ENCODE peak calls at places on chromosomes 12 and 14, in ten cellular contexts. O is esophagus squamous epithelium; I is WTC11; D is RPMI7951; Z is NCI-H146; U is cardiac muscle cell; Y is lung microvascular endothelial cell; X is occipital lobe; K is CD8-positive, alpha-beta memory T cell; V is activated T-cell treated with anti-CD3 and anti-CD28 coated beads for 4 hours. F is an unnamed sample.

GRCh38 chr12:121816925-121817647 is 13.3 kb downstream of the SETD1B start:
- DNase-seq in X (no peak), U (no peak), Y (no peak), Z (no peak), V (no peak), D (no peak), O (no peak), K (peak), I (no peak), F (no peak)

GRCh38 chr12:91098942-91099341 is 12.4 kb downstream of the LUM start:
- DNase-seq in D (peak), I (no peak), Z (no peak), Y (no peak), X (no peak), K (no peak), U (no peak), V (no peak), O (no peak), F (peak)

GRCh38 chr14:61147898-61148549 is 133.1 kb downstream of the TMEM30B start:
- DNase-seq in K (no peak), V (no peak), X (no peak), O (no peak), U (no peak), Z (no peak), D (peak), I (no peak), Y (peak), F (no peak)

GRCh38 chr14:102988054-102988453 is 65.6 kb downstream of the AMN start:
- DNase-seq in V (no peak), I (no peak), D (peak), X (no peak), Y (peak), U (no peak), K (no peak), Z (no peak), O (no peak), F (no peak)

GRCh38 chr12:117854339-117855012 is 114.3 kb downstream of the KSR2 start:
- DNase-seq in V (no peak), X (peak), D (peak), K (no peak), Y (peak), U (peak), I (peak), O (no peak), Z (peak), F (no peak)

GRCh38 chr12:120620624-120621023 is 19.8 kb upstream of the CABP1 start:
- DNase-seq in O (no peak), K (no peak), X (no peak), Y (no peak), V (no peak), I (no peak), D (no peak), U (no peak), Z (no peak), F (no peak)

GRCh38 chr12:18259906-18260682 is 1.2 kb upstream of the PIK3C2G start:
- DNase-seq in V (no peak), U (no peak), O (no peak), D (no peak), Z (no peak), Y (no peak), X (no peak), K (no peak), I (no peak), F (no peak)

GRCh38 chr14:51310453-51311074 is 70.5 kb downstream of the TMX1 start:
- DNase-seq in V (no peak), U (no peak), D (peak), K (no peak), X (no peak), Z (no peak), Y (peak), I (no peak), O (no peak), F (no peak)

GRCh38 chr14:103135333-103136075 is 12.2 kb downstream of the TNFAIP2 start:
- DNase-seq in K (no peak), Z (no peak), D (no peak), Y (no peak), I (no peak), V (no peak), X (no peak), O (no peak), U (no peak), F (no peak)

F was measured in tibial artery.